ENCODE peak calls at places on chromosome 18, in six cellular contexts. B is HFF-Myc, N is AG09309, G is H54, A is iris pigment epithelial cell, E is SK-N-MC. H is an unnamed sample.

GRCh38 chr18:59419386-59419785 is 60.3 kb upstream of the LMAN1 start:
- DNase-seq in B (no peak), N (peak; percentile 46), G (no peak), A (peak; percentile 41), E (no peak), H (no peak)

GRCh38 chr18:24488824-24489493 is 28.5 kb downstream of the HRH4 start:
- DNase-seq in B (peak; percentile 33), N (no peak), G (peak; percentile 9), A (peak; percentile 38), E (peak; percentile 12), H (peak; percentile 22)

GRCh38 chr18:48158721-48159120 is 228.3 kb upstream of the SMAD2 start:
- DNase-seq in B (no peak), N (no peak), G (no peak), A (no peak), E (no peak), H (no peak)

GRCh38 chr18:58241877-58242276 is 197.9 kb downstream of the NEDD4L start:
- DNase-seq in B (no peak), N (peak; percentile 74), G (no peak), A (peak; percentile 89), E (peak; percentile 57), H (no peak)

GRCh38 chr18:49459404-49460171 is 857 bp downstream of the DYM start:
- DNase-seq in B (no peak), N (no peak), G (peak; percentile 23), A (peak; percentile 36), E (no peak), H (no peak)

GRCh38 chr18:10089881-10090280 is 176.1 kb downstream of the VAPA start:
- DNase-seq in B (no peak), N (no peak), G (no peak), A (no peak), E (no peak), H (no peak)

GRCh38 chr18:61975526-61976326 is 82.9 kb upstream of the RNF152 start:
- DNase-seq in B (no peak), N (no peak), G (no peak), A (no peak), E (no peak), H (no peak)

GRCh38 chr18:46481048-46481846 is 175.8 kb downstream of the LOXHD1 start:
- DNase-seq in B (no peak), N (peak; percentile 11), G (no peak), A (peak; percentile 47), E (peak; percentile 22), H (no peak)

GRCh38 chr18:24019641-24020331 is 5.2 kb downstream of the TTC39C start:
- DNase-seq in B (no peak), N (no peak), G (no peak), A (peak; percentile 28), E (no peak), H (no peak)

GRCh38 chr18:31444142-31444541 is 3.4 kb upstream of the DSG3 start:
- DNase-seq in B (no peak), N (no peak), G (no peak), A (no peak), E (no peak), H (no peak)

GRCh38 chr18:11999431-11999830 is 18.1 kb downstream of the IMPA2 start:
- DNase-seq in B (no peak), N (no peak), G (no peak), A (no peak), E (no peak), H (no peak)

GRCh38 chr18:33959609-33960008 is 265.1 kb downstream of the NOL4 start:
- DNase-seq in B (no peak), N (no peak), G (no peak), A (no peak), E (no peak), H (no peak)

GRCh38 chr18:32848836-32849235 is 76.0 kb upstream of the KLHL14 start:
- DNase-seq in B (no peak), N (no peak), G (no peak), A (peak; percentile 3), E (no peak), H (no peak)

GRCh38 chr18:23735021-23735464 is 45.8 kb downstream of the LAMA3 start:
- DNase-seq in B (no peak), N (no peak), G (no peak), A (peak; percentile 79), E (no peak), H (no peak)

GRCh38 chr18:13159579-13159978 is 59.0 kb upstream of the LDLRAD4 start:
- DNase-seq in B (peak; percentile 47), N (peak; percentile 33), G (peak; percentile 38), A (peak; percentile 69), E (peak; percentile 39), H (peak; percentile 43)

GRCh38 chr18:8162797-8163196 is 446.4 kb upstream of the RAB12 start:
- DNase-seq in B (no peak), N (no peak), G (no peak), A (no peak), E (no peak), H (no peak)

GRCh38 chr18:35713545-35713944 is 132.0 kb downstream of the GALNT1 start:
- DNase-seq in B (peak; percentile 86), N (peak; percentile 46), G (no peak), A (peak; percentile 51), E (peak; percentile 47), H (no peak)

GRCh38 chr18:42706618-42707017 is 408.9 kb downstream of the RIT2 start:
- DNase-seq in B (no peak), N (no peak), G (no peak), A (peak; percentile 6), E (no peak), H (no peak)

GRCh38 chr18:51151568-51152511 is 45.6 kb downstream of the MEX3C start:
- DNase-seq in B (no peak), N (no peak), G (no peak), A (no peak), E (no peak), H (no peak)

GRCh38 chr18:5466256-5466655 is 77.5 kb downstream of the EPB41L3 start:
- DNase-seq in B (no peak), N (no peak), G (no peak), A (no peak), E (no peak), H (no peak)

GRCh38 chr18:62663731-62664336 is 51.5 kb upstream of the PHLPP1 start:
- DNase-seq in B (no peak), N (peak; percentile 21), G (peak; percentile 21), A (peak; percentile 50), E (no peak), H (no peak)

GRCh38 chr18:12639990-12640880 is 17.7 kb downstream of the SPIRE1 start:
- DNase-seq in B (no peak), N (no peak), G (peak; percentile 17), A (peak; percentile 89), E (no peak), H (peak; percentile 93)

GRCh38 chr18:75524181-75524580 is 96.7 kb upstream of the SMIM21 start:
- DNase-seq in B (no peak), N (no peak), G (no peak), A (no peak), E (no peak), H (no peak)

GRCh38 chr18:13580351-13580750 is 146.0 kb downstream of the FAM210A start:
- DNase-seq in B (no peak), N (no peak), G (no peak), A (no peak), E (no peak), H (no peak)

GRCh38 chr18:3814840-3815239 is 364.9 kb downstream of the TGIF1 start:
- DNase-seq in B (no peak), N (no peak), G (no peak), A (peak; percentile 24), E (no peak), H (no peak)

GRCh38 chr18:24271381-24272331 is 126.0 kb downstream of the OSBPL1A start:
- DNase-seq in B (no peak), N (peak; percentile 23), G (peak; percentile 49), A (peak; percentile 85), E (no peak), H (no peak)

GRCh38 chr18:67516432-67517223 is at the start of gene DSEL:
- DNase-seq in B (peak; percentile 62), N (peak; percentile 71), G (peak; percentile 44), A (peak; percentile 96), E (peak; percentile 32), H (peak; percentile 42)

GRCh38 chr18:79874553-79875530 is 76.6 kb downstream of the SLC66A2 start:
- DNase-seq in B (no peak), N (no peak), G (no peak), A (no peak), E (no peak), H (no peak)

GRCh38 chr18:62802523-62802922 is 87.2 kb downstream of the PHLPP1 start:
- DNase-seq in B (no peak), N (no peak), G (no peak), A (no peak), E (no peak), H (no peak)

GRCh38 chr18:3448845-3449701 is 899 bp upstream of the TGIF1 start:
- DNase-seq in B (peak; percentile 83), N (peak; percentile 95), G (peak; percentile 35), A (peak; percentile 93), E (no peak), H (no peak)

GRCh38 chr18:76553715-76554603 is 58.9 kb upstream of the ZNF516 start:
- DNase-seq in B (no peak), N (no peak), G (no peak), A (peak; percentile 86), E (peak; percentile 76), H (no peak)

GRCh38 chr18:28013064-28013463 is 163.9 kb downstream of the CDH2 start:
- DNase-seq in B (peak; percentile 26), N (no peak), G (no peak), A (no peak), E (no peak), H (no peak)

GRCh38 chr18:49520661-49521145 is 33.7 kb upstream of the C18orf32 start:
- DNase-seq in B (peak; percentile 16), N (peak; percentile 1), G (no peak), A (peak; percentile 29), E (no peak), H (no peak)

GRCh38 chr18:9900699-9901098 is 13.1 kb upstream of the VAPA start:
- DNase-seq in B (no peak), N (no peak), G (no peak), A (no peak), E (no peak), H (no peak)

GRCh38 chr18:9719421-9719981 is 11.4 kb downstream of the RAB31 start:
- DNase-seq in B (no peak), N (no peak), G (peak; percentile 67), A (peak; percentile 84), E (no peak), H (peak; percentile 69)

GRCh38 chr18:43279015-43279758 is 1.9 kb upstream of the SYT4 start:
- DNase-seq in B (no peak), N (no peak), G (no peak), A (peak; percentile 18), E (peak; percentile 50), H (no peak)

GRCh38 chr18:71808576-71808975 is 735.6 kb downstream of the CBLN2 start:
- DNase-seq in B (no peak), N (peak; percentile 14), G (no peak), A (no peak), E (no peak), H (no peak)

GRCh38 chr18:8949206-8949605 is 153.3 kb upstream of the NDUFV2 start:
- DNase-seq in B (no peak), N (no peak), G (no peak), A (no peak), E (no peak), H (no peak)

GRCh38 chr18:62445386-62445917 is 77.4 kb upstream of the ZCCHC2 start:
- DNase-seq in B (no peak), N (no peak), G (no peak), A (no peak), E (no peak), H (no peak)

H was measured in Panc1.